ENCODE peak calls at places on chromosomes 5 and 9, in seven cellular contexts. C is sigmoid colon, J is uterus, Q is body of pancreas, H is adrenal gland, Z is transverse colon, Y is A549. G is an unnamed sample.

GRCh38 chr5:108983456-108984092 is 235.9 kb downstream of the FER start:
- DNase-seq in C (no peak), J (no peak), Q (no peak), H (no peak), Z (no peak), Y (no peak), G (no peak)

GRCh38 chr5:16853511-16853910 is 82.6 kb downstream of the MYO10 start:
- DNase-seq in C (no peak), J (no peak), Q (no peak), H (no peak), Z (no peak), Y (no peak), G (no peak)

GRCh38 chr9:32552172-32552872 is at the start of the genes SMIM27 and TOPORS:
- DNase-seq in C (peak; percentile 96), J (peak; percentile 89), Q (peak; percentile 90), H (peak; percentile 91), Z (peak; percentile 93), Y (peak; percentile 92), G (peak; percentile 98)

GRCh38 chr9:133968428-133968827 is 23.7 kb downstream of the VAV2 start:
- DNase-seq in C (no peak), J (no peak), Q (peak; percentile 11), H (no peak), Z (no peak), Y (no peak), G (no peak)

GRCh38 chr5:147782053-147783028 is at the start of gene JAKMIP2:
- DNase-seq in C (peak; percentile 76), J (peak; percentile 64), Q (peak; percentile 56), H (peak; percentile 87), Z (peak; percentile 42), Y (peak; percentile 26), G (peak; percentile 24)

GRCh38 chr9:79215819-79216218 is 355.9 kb upstream of the TLE4 start:
- DNase-seq in C (no peak), J (no peak), Q (no peak), H (no peak), Z (no peak), Y (no peak), G (no peak)

GRCh38 chr5:122871669-122872068 is 26.3 kb downstream of the SNX24 start:
- DNase-seq in C (no peak), J (no peak), Q (no peak), H (no peak), Z (no peak), Y (no peak), G (no peak)

GRCh38 chr5:175443514-175444059 is 395 bp downstream of the DRD1 start:
- DNase-seq in C (no peak), J (no peak), Q (no peak), H (no peak), Z (no peak), Y (no peak), G (no peak)

GRCh38 chr9:20544953-20545622 is 77.2 kb downstream of the MLLT3 start:
- DNase-seq in C (no peak), J (no peak), Q (no peak), H (no peak), Z (no peak), Y (no peak), G (no peak)

GRCh38 chr9:130232899-130233586 is 32.5 kb upstream of the HMCN2 start:
- DNase-seq in C (peak; percentile 61), J (no peak), Q (no peak), H (peak; percentile 83), Z (no peak), Y (no peak), G (no peak)

GRCh38 chr5:80655231-80655784 is 525 bp upstream of the DHFR start:
- DNase-seq in C (no peak), J (no peak), Q (no peak), H (no peak), Z (no peak), Y (peak; percentile 25), G (no peak)

GRCh38 chr9:121776009-121776738 is 124.7 kb downstream of the DAB2IP start:
- DNase-seq in C (no peak), J (no peak), Q (peak; percentile 7), H (no peak), Z (no peak), Y (no peak), G (peak; percentile 77)

GRCh38 chr5:73719616-73720015 is 93.6 kb downstream of the ARHGEF28 start:
- DNase-seq in C (no peak), J (no peak), Q (no peak), H (no peak), Z (no peak), Y (no peak), G (no peak)

GRCh38 chr5:112923988-112924387 is 2.0 kb upstream of the REEP5 start:
- DNase-seq in C (no peak), J (no peak), Q (no peak), H (no peak), Z (no peak), Y (no peak), G (no peak)

GRCh38 chr5:145946112-145946861 is 9.9 kb downstream of the SH3RF2 start:
- DNase-seq in C (no peak), J (no peak), Q (no peak), H (peak; percentile 58), Z (no peak), Y (peak; percentile 66), G (no peak)

GRCh38 chr5:174482549-174482948 is 241.8 kb upstream of the MSX2 start:
- DNase-seq in C (no peak), J (no peak), Q (no peak), H (no peak), Z (no peak), Y (no peak), G (no peak)

GRCh38 chr5:54868511-54869483 is 116.6 kb downstream of the ESM1 start:
- DNase-seq in C (no peak), J (no peak), Q (no peak), H (no peak), Z (no peak), Y (no peak), G (no peak)

GRCh38 chr5:142794527-142794926 is 24.4 kb downstream of the ARHGAP26 start:
- DNase-seq in C (no peak), J (no peak), Q (no peak), H (no peak), Z (no peak), Y (no peak), G (no peak)

GRCh38 chr5:145062280-145062679 is 772.9 kb downstream of the PRELID2 start:
- DNase-seq in C (no peak), J (no peak), Q (no peak), H (no peak), Z (no peak), Y (no peak), G (no peak)

GRCh38 chr5:67623078-67623477 is 426.5 kb upstream of the CD180 start:
- DNase-seq in C (no peak), J (no peak), Q (no peak), H (no peak), Z (no peak), Y (no peak), G (no peak)

GRCh38 chr5:83472508-83473343 is 1.2 kb downstream of the VCAN start:
- DNase-seq in C (peak; percentile 83), J (peak; percentile 33), Q (peak; percentile 24), H (peak; percentile 38), Z (peak; percentile 16), Y (peak; percentile 39), G (peak; percentile 37)

DNA sequence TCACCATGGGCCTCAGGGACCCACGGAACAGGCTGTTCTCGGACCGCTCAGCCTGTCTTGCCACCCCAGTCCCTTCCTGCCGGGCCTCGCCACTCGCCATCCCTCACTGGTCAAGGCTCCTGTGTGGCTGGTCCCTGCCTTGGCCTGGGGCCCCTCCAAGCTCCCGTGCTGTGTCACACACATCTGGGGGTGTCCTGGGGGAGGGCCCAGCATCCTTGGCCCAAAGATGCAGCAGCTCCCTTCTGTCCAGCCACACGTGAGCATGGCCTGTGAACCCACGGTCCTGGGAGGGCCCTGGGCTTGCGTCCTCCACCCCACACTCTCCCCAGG is 425 bp upstream of the EGFL7 start:
- DNase-seq in C (no peak), J (no peak), Q (no peak), H (no peak), Z (no peak), Y (no peak), G (no peak)
- H3K4me3 ChIP-seq in C (peak overlapping the region; percentile 8), J (no peak overlapping the region), Q (no peak overlapping the region), H (no peak overlapping the region), Z (no peak overlapping the region), Y (no peak overlapping the region), G (no peak overlapping the region)

GRCh38 chr5:172768573-172769323 is 2.2 kb downstream of the DUSP1 start:
- DNase-seq in C (no peak), J (peak; percentile 44), Q (peak; percentile 56), H (peak; percentile 61), Z (peak; percentile 44), Y (peak; percentile 74), G (peak; percentile 87)

GRCh38 chr5:172768098-172768572 is 2.9 kb downstream of the DUSP1 start:
- DNase-seq in C (no peak), J (no peak), Q (no peak), H (no peak), Z (no peak), Y (no peak), G (no peak)

GRCh38 chr5:172764861-172765765 is 5.9 kb downstream of the DUSP1 start:
- DNase-seq in C (peak; percentile 98), J (peak; percentile 100), Q (peak; percentile 98), H (peak; percentile 99), Z (peak; percentile 95), Y (peak; percentile 100), G (peak; percentile 99)

GRCh38 chr5:172765766-172766286 is 5.2 kb downstream of the DUSP1 start:
- DNase-seq in C (peak; percentile 87), J (no peak), Q (peak; percentile 49), H (peak; percentile 44), Z (peak; percentile 40), Y (peak; percentile 95), G (peak; percentile 89)

GRCh38 chr5:172766287-172767104 is 4.5 kb downstream of the DUSP1 start:
- DNase-seq in C (peak; percentile 96), J (peak; percentile 88), Q (peak; percentile 86), H (peak; percentile 94), Z (peak; percentile 65), Y (peak; percentile 89), G (peak; percentile 96)
- TF ChIP-seq POLR2A in C (peak; percentile 14), J (peak; percentile 27), Q (peak; percentile 78), H (no peak), Z (peak; percentile 60), Y (peak; percentile 53), G (no peak)

GRCh38 chr9:127628644-127629467 is 16.8 kb downstream of the STXBP1 start:
- DNase-seq in C (no peak), J (peak; percentile 32), Q (peak; percentile 26), H (peak; percentile 81), Z (no peak), Y (no peak), G (no peak)

GRCh38 chr9:127627494-127627855 is 15.4 kb downstream of the STXBP1 start:
- DNase-seq in C (no peak), J (no peak), Q (no peak), H (no peak), Z (no peak), Y (no peak), G (no peak)

GRCh38 chr9:127633216-127633615 is 21.1 kb downstream of the STXBP1 start:
- DNase-seq in C (no peak), J (no peak), Q (no peak), H (no peak), Z (no peak), Y (no peak), G (peak; percentile 69)

GRCh38 chr9:127626752-127627493 is 14.8 kb downstream of the STXBP1 start:
- DNase-seq in C (no peak), J (no peak), Q (no peak), H (peak; percentile 6), Z (no peak), Y (no peak), G (no peak)

GRCh38 chr9:127629468-127630081 is 17.5 kb downstream of the STXBP1 start:
- DNase-seq in C (no peak), J (no peak), Q (no peak), H (peak; percentile 64), Z (no peak), Y (no peak), G (no peak)
- TF ChIP-seq CTCF in C (no peak), J (no peak), Q (no peak), H (no peak), Z (no peak), Y (no peak), G (no peak)

GRCh38 chr5:135030691-135031145 is 3.3 kb downstream of the PITX1 start:
- DNase-seq in C (no peak), J (no peak), Q (no peak), H (no peak), Z (no peak), Y (no peak), G (no peak)
- H3K4me3 ChIP-seq in C (peak overlapping the region; percentile 19), J (no peak overlapping the region), Q (no peak overlapping the region), H (no peak overlapping the region), Z (peak overlapping the region; percentile 45), Y (no peak overlapping the region), G (no peak overlapping the region)